ENCODE peak calls at places on chromosomes 3 and 15, in eight cellular contexts. One of them, this sample, is unnamed.
A peak's percentile ranks its signal among the peaks of the same experiment; 100 is the strongest.

GRCh38 chr15:74631935-74632560 is 16.4 kb downstream of the CLK3 start:
- DNase-seq in thoracic aorta: no peak
- DNase-seq in dorsolateral prefrontal cortex: peak; percentile 75
- DNase-seq in fibroblast of lung: peak; percentile 29
- DNase-seq in bronchial epithelial cell: peak; percentile 33
- DNase-seq in kidney: no peak
- DNase-seq in ovary: peak; percentile 67
- DNase-seq in cardiac muscle cell: peak; percentile 59
- DNase-seq in this sample: peak; percentile 26

GRCh38 chr3:119257654-119258410 is 17.2 kb upstream of the B4GALT4 start:
- DNase-seq in thoracic aorta: no peak
- DNase-seq in dorsolateral prefrontal cortex: no peak
- DNase-seq in fibroblast of lung: peak; percentile 33
- DNase-seq in bronchial epithelial cell: peak; percentile 21
- DNase-seq in kidney: no peak
- DNase-seq in ovary: no peak
- DNase-seq in cardiac muscle cell: peak; percentile 54
- DNase-seq in this sample: no peak

GRCh38 chr3:150871192-150871591 is 34.0 kb downstream of the MINDY4B start:
- DNase-seq in thoracic aorta: no peak
- DNase-seq in dorsolateral prefrontal cortex: no peak
- DNase-seq in fibroblast of lung: peak; percentile 40
- DNase-seq in bronchial epithelial cell: peak; percentile 99
- DNase-seq in kidney: no peak
- DNase-seq in ovary: no peak
- DNase-seq in cardiac muscle cell: peak; percentile 33
- DNase-seq in this sample: no peak

GRCh38 chr15:98067339-98067738 is 106.8 kb downstream of the ARRDC4 start:
- DNase-seq in thoracic aorta: no peak
- DNase-seq in dorsolateral prefrontal cortex: no peak
- DNase-seq in fibroblast of lung: no peak
- DNase-seq in bronchial epithelial cell: peak; percentile 19
- DNase-seq in kidney: no peak
- DNase-seq in ovary: no peak
- DNase-seq in cardiac muscle cell: no peak
- DNase-seq in this sample: peak; percentile 91

GRCh38 chr3:129058441-129059194 is 2.0 kb upstream of the GP9 start:
- DNase-seq in thoracic aorta: no peak
- DNase-seq in dorsolateral prefrontal cortex: no peak
- DNase-seq in fibroblast of lung: no peak
- DNase-seq in bronchial epithelial cell: peak; percentile 10
- DNase-seq in kidney: peak; percentile 61
- DNase-seq in ovary: no peak
- DNase-seq in cardiac muscle cell: no peak
- DNase-seq in this sample: no peak

GRCh38 chr3:38551026-38551832 is 55.1 kb downstream of the EXOG start:
- DNase-seq in thoracic aorta: no peak
- DNase-seq in dorsolateral prefrontal cortex: no peak
- DNase-seq in fibroblast of lung: no peak
- DNase-seq in bronchial epithelial cell: no peak
- DNase-seq in kidney: peak; percentile 45
- DNase-seq in ovary: no peak
- DNase-seq in cardiac muscle cell: no peak
- DNase-seq in this sample: no peak

GRCh38 chr3:142353571-142353970 is 94.3 kb downstream of the XRN1 start:
- DNase-seq in thoracic aorta: no peak
- DNase-seq in dorsolateral prefrontal cortex: no peak
- DNase-seq in fibroblast of lung: peak; percentile 60
- DNase-seq in bronchial epithelial cell: no peak
- DNase-seq in kidney: no peak
- DNase-seq in ovary: no peak
- DNase-seq in cardiac muscle cell: peak; percentile 7
- DNase-seq in this sample: peak; percentile 11

GRCh38 chr3:188052229-188052965 is 101.6 kb upstream of the LPP start:
- DNase-seq in thoracic aorta: peak; percentile 79
- DNase-seq in dorsolateral prefrontal cortex: peak; percentile 95
- DNase-seq in fibroblast of lung: peak; percentile 86
- DNase-seq in bronchial epithelial cell: no peak
- DNase-seq in kidney: peak; percentile 95
- DNase-seq in ovary: peak; percentile 93
- DNase-seq in cardiac muscle cell: peak; percentile 92
- DNase-seq in this sample: no peak

GRCh38 chr15:73323956-73324355 is 44.8 kb downstream of the HCN4 start:
- DNase-seq in thoracic aorta: no peak
- DNase-seq in dorsolateral prefrontal cortex: peak; percentile 20
- DNase-seq in fibroblast of lung: no peak
- DNase-seq in bronchial epithelial cell: no peak
- DNase-seq in kidney: no peak
- DNase-seq in ovary: no peak
- DNase-seq in cardiac muscle cell: no peak
- DNase-seq in this sample: no peak

GRCh38 chr3:149231876-149232275 is 10.2 kb upstream of the CP start:
- DNase-seq in thoracic aorta: no peak
- DNase-seq in dorsolateral prefrontal cortex: no peak
- DNase-seq in fibroblast of lung: no peak
- DNase-seq in bronchial epithelial cell: no peak
- DNase-seq in kidney: no peak
- DNase-seq in ovary: no peak
- DNase-seq in cardiac muscle cell: no peak
- DNase-seq in this sample: no peak

GRCh38 chr3:138442433-138442832 is 8.0 kb downstream of the ESYT3 start:
- DNase-seq in thoracic aorta: no peak
- DNase-seq in dorsolateral prefrontal cortex: no peak
- DNase-seq in fibroblast of lung: peak; percentile 76
- DNase-seq in bronchial epithelial cell: peak; percentile 45
- DNase-seq in kidney: no peak
- DNase-seq in ovary: no peak
- DNase-seq in cardiac muscle cell: peak; percentile 57
- DNase-seq in this sample: no peak

GRCh38 chr15:74191798-74192197 is 10.8 kb downstream of the STRA6 start:
- DNase-seq in thoracic aorta: no peak
- DNase-seq in dorsolateral prefrontal cortex: no peak
- DNase-seq in fibroblast of lung: no peak
- DNase-seq in bronchial epithelial cell: no peak
- DNase-seq in kidney: no peak
- DNase-seq in ovary: no peak
- DNase-seq in cardiac muscle cell: no peak
- DNase-seq in this sample: no peak

GRCh38 chr3:25037049-25037547 is 391.0 kb upstream of the RARB start:
- DNase-seq in thoracic aorta: no peak
- DNase-seq in dorsolateral prefrontal cortex: no peak
- DNase-seq in fibroblast of lung: peak; percentile 71
- DNase-seq in bronchial epithelial cell: no peak
- DNase-seq in kidney: no peak
- DNase-seq in ovary: no peak
- DNase-seq in cardiac muscle cell: peak; percentile 41
- DNase-seq in this sample: no peak

GRCh38 chr3:71064976-71065763 is 518.4 kb downstream of the FOXP1 start:
- DNase-seq in thoracic aorta: peak; percentile 15
- DNase-seq in dorsolateral prefrontal cortex: peak; percentile 69
- DNase-seq in fibroblast of lung: peak; percentile 47
- DNase-seq in bronchial epithelial cell: no peak
- DNase-seq in kidney: peak; percentile 86
- DNase-seq in ovary: peak; percentile 77
- DNase-seq in cardiac muscle cell: peak; percentile 51
- DNase-seq in this sample: no peak

GRCh38 chr3:52882377-52882776 is 15.0 kb downstream of the STIMATE start:
- DNase-seq in thoracic aorta: no peak
- DNase-seq in dorsolateral prefrontal cortex: no peak
- DNase-seq in fibroblast of lung: no peak
- DNase-seq in bronchial epithelial cell: no peak
- DNase-seq in kidney: no peak
- DNase-seq in ovary: no peak
- DNase-seq in cardiac muscle cell: no peak
- DNase-seq in this sample: no peak

GRCh38 chr3:14784087-14784596 is 34.6 kb upstream of the FGD5 start:
- DNase-seq in thoracic aorta: no peak
- DNase-seq in dorsolateral prefrontal cortex: peak; percentile 35
- DNase-seq in fibroblast of lung: no peak
- DNase-seq in bronchial epithelial cell: no peak
- DNase-seq in kidney: peak; percentile 60
- DNase-seq in ovary: no peak
- DNase-seq in cardiac muscle cell: peak; percentile 49
- DNase-seq in this sample: no peak

GRCh38 chr3:86815880-86816279 is 175.1 kb downstream of the VGLL3 start:
- DNase-seq in thoracic aorta: no peak
- DNase-seq in dorsolateral prefrontal cortex: no peak
- DNase-seq in fibroblast of lung: peak; percentile 39
- DNase-seq in bronchial epithelial cell: no peak
- DNase-seq in kidney: no peak
- DNase-seq in ovary: no peak
- DNase-seq in cardiac muscle cell: no peak
- DNase-seq in this sample: peak; percentile 42

GRCh38 chr15:78695046-78695671 is 54.1 kb upstream of the CHRNB4 start:
- DNase-seq in thoracic aorta: no peak
- DNase-seq in dorsolateral prefrontal cortex: no peak
- DNase-seq in fibroblast of lung: no peak
- DNase-seq in bronchial epithelial cell: no peak
- DNase-seq in kidney: no peak
- DNase-seq in ovary: no peak
- DNase-seq in cardiac muscle cell: no peak
- DNase-seq in this sample: no peak

GRCh38 chr15:78696436-78696835 is 55.4 kb upstream of the CHRNB4 start:
- DNase-seq in thoracic aorta: no peak
- DNase-seq in dorsolateral prefrontal cortex: no peak
- DNase-seq in fibroblast of lung: no peak
- DNase-seq in bronchial epithelial cell: no peak
- DNase-seq in kidney: no peak
- DNase-seq in ovary: no peak
- DNase-seq in cardiac muscle cell: no peak
- DNase-seq in this sample: no peak

GRCh38 chr15:78702609-78703332 is 61.8 kb upstream of the CHRNB4 start:
- DNase-seq in thoracic aorta: no peak
- DNase-seq in dorsolateral prefrontal cortex: no peak
- DNase-seq in fibroblast of lung: no peak
- DNase-seq in bronchial epithelial cell: peak; percentile 37
- DNase-seq in kidney: no peak
- DNase-seq in ovary: no peak
- DNase-seq in cardiac muscle cell: no peak
- DNase-seq in this sample: no peak

GRCh38 chr15:78695849-78696248 is 54.8 kb upstream of the CHRNB4 start:
- DNase-seq in thoracic aorta: no peak
- DNase-seq in dorsolateral prefrontal cortex: no peak
- DNase-seq in fibroblast of lung: no peak
- DNase-seq in bronchial epithelial cell: no peak
- DNase-seq in kidney: no peak
- DNase-seq in ovary: no peak
- DNase-seq in cardiac muscle cell: no peak
- DNase-seq in this sample: no peak

GRCh38 chr15:78697449-78697848 is 56.4 kb upstream of the CHRNB4 start:
- DNase-seq in thoracic aorta: no peak
- DNase-seq in dorsolateral prefrontal cortex: no peak
- DNase-seq in fibroblast of lung: no peak
- DNase-seq in bronchial epithelial cell: no peak
- DNase-seq in kidney: no peak
- DNase-seq in ovary: no peak
- DNase-seq in cardiac muscle cell: no peak
- DNase-seq in this sample: no peak
- TF ChIP-seq CTCF in thoracic aorta: no peak
- TF ChIP-seq CTCF in dorsolateral prefrontal cortex: no peak
- TF ChIP-seq CTCF in fibroblast of lung: no peak
- TF ChIP-seq CTCF in bronchial epithelial cell: no peak
- TF ChIP-seq CTCF in kidney: no peak
- TF ChIP-seq CTCF in ovary: no peak
- TF ChIP-seq CTCF in cardiac muscle cell: no peak
- TF ChIP-seq CTCF in this sample: no peak

GRCh38 chr3:36957072-36957471 is 12.2 kb upstream of the TRANK1 start:
- DNase-seq in thoracic aorta: no peak
- DNase-seq in dorsolateral prefrontal cortex: no peak
- DNase-seq in fibroblast of lung: no peak
- DNase-seq in bronchial epithelial cell: no peak
- DNase-seq in kidney: no peak
- DNase-seq in ovary: no peak
- DNase-seq in cardiac muscle cell: no peak
- DNase-seq in this sample: no peak
- TF ChIP-seq CTCF in thoracic aorta: no peak
- TF ChIP-seq CTCF in dorsolateral prefrontal cortex: no peak
- TF ChIP-seq CTCF in fibroblast of lung: peak; percentile 5
- TF ChIP-seq CTCF in bronchial epithelial cell: peak; percentile 7
- TF ChIP-seq CTCF in kidney: no peak
- TF ChIP-seq CTCF in ovary: no peak
- TF ChIP-seq CTCF in cardiac muscle cell: peak; percentile 8
- TF ChIP-seq CTCF in this sample: peak; percentile 29

DNA sequence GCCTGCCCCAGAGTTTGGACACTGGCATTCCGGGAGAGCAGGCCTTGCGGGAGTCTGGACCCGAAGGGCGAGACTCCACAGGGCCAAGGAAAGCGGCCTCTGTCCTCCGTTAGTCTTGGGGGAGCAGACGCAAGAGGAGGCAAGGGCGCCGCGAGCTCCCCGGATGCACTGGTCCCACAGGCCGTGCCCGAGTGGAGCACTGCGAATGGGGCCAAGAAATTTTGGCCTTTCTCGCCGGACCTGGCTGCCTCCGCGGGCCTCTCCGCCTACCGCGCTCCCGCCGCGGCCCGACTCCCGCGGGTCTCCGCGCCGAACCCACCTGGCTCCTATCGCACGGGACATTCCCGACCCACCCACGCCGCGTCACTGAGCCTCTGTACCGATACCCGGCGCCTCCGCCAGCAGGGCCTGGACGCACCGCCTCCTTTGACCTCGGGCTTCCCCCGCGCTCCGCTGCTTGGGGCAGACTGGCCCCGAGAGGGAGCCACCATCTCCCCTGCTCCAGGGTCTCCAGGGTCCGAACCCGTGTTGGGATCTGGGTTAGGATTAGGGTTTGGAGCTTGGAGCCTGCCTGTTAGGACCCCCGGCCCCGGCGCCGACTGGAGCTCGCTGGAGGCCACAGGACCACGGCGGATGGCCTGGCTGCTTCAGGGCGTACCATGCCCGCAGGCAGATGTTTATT is 11.8 kb downstream of the SHOX2 start:
- DNase-seq in thoracic aorta: no peak
- DNase-seq in dorsolateral prefrontal cortex: no peak
- DNase-seq in fibroblast of lung: no peak
- DNase-seq in bronchial epithelial cell: no peak
- DNase-seq in kidney: no peak
- DNase-seq in ovary: no peak
- DNase-seq in cardiac muscle cell: no peak
- DNase-seq in this sample: no peak
- TF ChIP-seq CTCF in thoracic aorta: no peak
- TF ChIP-seq CTCF in dorsolateral prefrontal cortex: no peak
- TF ChIP-seq CTCF in fibroblast of lung: no peak
- TF ChIP-seq CTCF in bronchial epithelial cell: no peak
- TF ChIP-seq CTCF in kidney: no peak
- TF ChIP-seq CTCF in ovary: no peak
- TF ChIP-seq CTCF in cardiac muscle cell: no peak
- TF ChIP-seq CTCF in this sample: no peak

GRCh38 chr15:45376967-45377629 is 1.2 kb downstream of the GATM start:
- DNase-seq in thoracic aorta: no peak
- DNase-seq in dorsolateral prefrontal cortex: no peak
- DNase-seq in fibroblast of lung: no peak
- DNase-seq in bronchial epithelial cell: no peak
- DNase-seq in kidney: no peak
- DNase-seq in ovary: no peak
- DNase-seq in cardiac muscle cell: no peak
- DNase-seq in this sample: no peak
- TF ChIP-seq CTCF in thoracic aorta: no peak
- TF ChIP-seq CTCF in dorsolateral prefrontal cortex: no peak
- TF ChIP-seq CTCF in fibroblast of lung: no peak
- TF ChIP-seq CTCF in bronchial epithelial cell: no peak
- TF ChIP-seq CTCF in kidney: no peak
- TF ChIP-seq CTCF in ovary: no peak
- TF ChIP-seq CTCF in cardiac muscle cell: no peak
- TF ChIP-seq CTCF in this sample: no peak